ENCODE peak calls at places on chromosome 2, in ten cellular contexts. One of them, this sample, is unnamed.

GRCh38 chr2:53755022-53755630 is 12.5 kb upstream of the CHAC2 start:
- DNase-seq in Peyer's patch: no peak
- DNase-seq in astrocyte of the spinal cord: no peak
- DNase-seq in coronary artery: no peak
- DNase-seq in GM12865: no peak
- DNase-seq in cardiac muscle cell: no peak
- DNase-seq in HCT116: no peak
- DNase-seq in upper lobe of right lung: peak; percentile 84
- DNase-seq in RWPE2: no peak
- DNase-seq in GM13976: no peak
- DNase-seq in this sample: no peak

GRCh38 chr2:128282246-128282975 is 36.3 kb downstream of the HS6ST1 start:
- DNase-seq in RWPE2: peak; percentile 50
- DNase-seq in Peyer's patch: peak; percentile 44
- DNase-seq in HCT116: no peak
- DNase-seq in astrocyte of the spinal cord: no peak
- DNase-seq in upper lobe of right lung: peak; percentile 64
- DNase-seq in coronary artery: no peak
- DNase-seq in GM13976: no peak
- DNase-seq in GM12865: no peak
- DNase-seq in cardiac muscle cell: no peak
- DNase-seq in this sample: peak; percentile 39

GRCh38 chr2:57878573-57878910 is 168.1 kb upstream of the VRK2 start:
- DNase-seq in GM12865: no peak
- DNase-seq in Peyer's patch: no peak
- DNase-seq in cardiac muscle cell: no peak
- DNase-seq in astrocyte of the spinal cord: no peak
- DNase-seq in GM13976: no peak
- DNase-seq in upper lobe of right lung: no peak
- DNase-seq in RWPE2: no peak
- DNase-seq in HCT116: no peak
- DNase-seq in coronary artery: no peak
- DNase-seq in this sample: no peak

GRCh38 chr2:227188292-227188691 is 23.9 kb downstream of the COL4A3 start:
- DNase-seq in HCT116: no peak
- DNase-seq in RWPE2: no peak
- DNase-seq in Peyer's patch: no peak
- DNase-seq in cardiac muscle cell: peak; percentile 70
- DNase-seq in coronary artery: no peak
- DNase-seq in astrocyte of the spinal cord: peak; percentile 47
- DNase-seq in upper lobe of right lung: no peak
- DNase-seq in GM12865: peak; percentile 83
- DNase-seq in GM13976: no peak
- DNase-seq in this sample: no peak

GRCh38 chr2:46643951-46644350 is 164.6 kb downstream of the TMEM247 start:
- DNase-seq in GM13976: no peak
- DNase-seq in coronary artery: no peak
- DNase-seq in upper lobe of right lung: no peak
- DNase-seq in astrocyte of the spinal cord: peak; percentile 52
- DNase-seq in GM12865: peak; percentile 12
- DNase-seq in RWPE2: no peak
- DNase-seq in HCT116: no peak
- DNase-seq in Peyer's patch: no peak
- DNase-seq in cardiac muscle cell: no peak
- DNase-seq in this sample: no peak

GRCh38 chr2:8630676-8631464 is 51.0 kb upstream of the ID2 start:
- DNase-seq in coronary artery: no peak
- DNase-seq in cardiac muscle cell: no peak
- DNase-seq in GM13976: no peak
- DNase-seq in RWPE2: no peak
- DNase-seq in astrocyte of the spinal cord: no peak
- DNase-seq in upper lobe of right lung: no peak
- DNase-seq in Peyer's patch: no peak
- DNase-seq in GM12865: no peak
- DNase-seq in HCT116: no peak
- DNase-seq in this sample: no peak

GRCh38 chr2:20992201-20992711 is 51.6 kb downstream of the APOB start:
- DNase-seq in cardiac muscle cell: peak; percentile 6
- DNase-seq in GM12865: no peak
- DNase-seq in coronary artery: no peak
- DNase-seq in upper lobe of right lung: no peak
- DNase-seq in HCT116: no peak
- DNase-seq in GM13976: no peak
- DNase-seq in Peyer's patch: no peak
- DNase-seq in RWPE2: no peak
- DNase-seq in astrocyte of the spinal cord: no peak
- DNase-seq in this sample: no peak

GRCh38 chr2:119436993-119437772 is 5.5 kb downstream of the TMEM37 start:
- DNase-seq in Peyer's patch: no peak
- DNase-seq in RWPE2: no peak
- DNase-seq in GM12865: no peak
- DNase-seq in coronary artery: no peak
- DNase-seq in GM13976: peak; percentile 20
- DNase-seq in astrocyte of the spinal cord: no peak
- DNase-seq in cardiac muscle cell: no peak
- DNase-seq in HCT116: no peak
- DNase-seq in upper lobe of right lung: no peak
- DNase-seq in this sample: no peak

GRCh38 chr2:18604573-18604885 is 15.2 kb upstream of the NT5C1B start:
- DNase-seq in astrocyte of the spinal cord: no peak
- DNase-seq in HCT116: no peak
- DNase-seq in GM12865: no peak
- DNase-seq in GM13976: no peak
- DNase-seq in upper lobe of right lung: no peak
- DNase-seq in coronary artery: no peak
- DNase-seq in RWPE2: no peak
- DNase-seq in Peyer's patch: no peak
- DNase-seq in cardiac muscle cell: no peak
- DNase-seq in this sample: no peak

GRCh38 chr2:233380132-233381012 is 26.1 kb downstream of the DGKD start:
- DNase-seq in cardiac muscle cell: no peak
- DNase-seq in astrocyte of the spinal cord: no peak
- DNase-seq in GM12865: peak; percentile 41
- DNase-seq in HCT116: no peak
- DNase-seq in upper lobe of right lung: no peak
- DNase-seq in RWPE2: no peak
- DNase-seq in coronary artery: no peak
- DNase-seq in Peyer's patch: no peak
- DNase-seq in GM13976: no peak
- DNase-seq in this sample: no peak

GRCh38 chr2:161020437-161020836 is 139.8 kb upstream of the TANK start:
- DNase-seq in cardiac muscle cell: no peak
- DNase-seq in GM13976: no peak
- DNase-seq in HCT116: no peak
- DNase-seq in GM12865: no peak
- DNase-seq in coronary artery: no peak
- DNase-seq in RWPE2: no peak
- DNase-seq in astrocyte of the spinal cord: no peak
- DNase-seq in Peyer's patch: no peak
- DNase-seq in upper lobe of right lung: no peak
- DNase-seq in this sample: no peak

GRCh38 chr2:24903527-24904103 is 16.4 kb downstream of the ADCY3 start:
- DNase-seq in RWPE2: no peak
- DNase-seq in astrocyte of the spinal cord: no peak
- DNase-seq in GM13976: no peak
- DNase-seq in GM12865: no peak
- DNase-seq in HCT116: no peak
- DNase-seq in Peyer's patch: no peak
- DNase-seq in upper lobe of right lung: no peak
- DNase-seq in cardiac muscle cell: no peak
- DNase-seq in coronary artery: no peak
- DNase-seq in this sample: no peak

GRCh38 chr2:64586883-64587481 is 62.9 kb downstream of the AFTPH start:
- DNase-seq in HCT116: peak; percentile 34
- DNase-seq in GM12865: peak; percentile 58
- DNase-seq in upper lobe of right lung: no peak
- DNase-seq in astrocyte of the spinal cord: peak; percentile 57
- DNase-seq in GM13976: peak; percentile 57
- DNase-seq in cardiac muscle cell: peak; percentile 59
- DNase-seq in RWPE2: no peak
- DNase-seq in coronary artery: no peak
- DNase-seq in Peyer's patch: no peak
- DNase-seq in this sample: no peak

GRCh38 chr2:239366740-239367139 is 34.1 kb downstream of the HDAC4 start:
- DNase-seq in RWPE2: no peak
- DNase-seq in GM13976: no peak
- DNase-seq in GM12865: no peak
- DNase-seq in astrocyte of the spinal cord: no peak
- DNase-seq in upper lobe of right lung: no peak
- DNase-seq in HCT116: no peak
- DNase-seq in coronary artery: no peak
- DNase-seq in Peyer's patch: peak; percentile 8
- DNase-seq in cardiac muscle cell: no peak
- DNase-seq in this sample: no peak

GRCh38 chr2:170495896-170496295 is 219.2 kb upstream of the SP5 start:
- DNase-seq in RWPE2: no peak
- DNase-seq in HCT116: no peak
- DNase-seq in GM12865: no peak
- DNase-seq in cardiac muscle cell: no peak
- DNase-seq in astrocyte of the spinal cord: no peak
- DNase-seq in GM13976: no peak
- DNase-seq in coronary artery: no peak
- DNase-seq in upper lobe of right lung: no peak
- DNase-seq in Peyer's patch: no peak
- DNase-seq in this sample: no peak
- TF ChIP-seq CTCF in RWPE2: no peak
- TF ChIP-seq CTCF in HCT116: no peak
- TF ChIP-seq CTCF in GM12865: no peak
- TF ChIP-seq CTCF in cardiac muscle cell: no peak
- TF ChIP-seq CTCF in astrocyte of the spinal cord: no peak
- TF ChIP-seq CTCF in GM13976: no peak
- TF ChIP-seq CTCF in coronary artery: no peak
- TF ChIP-seq CTCF in upper lobe of right lung: no peak
- TF ChIP-seq CTCF in Peyer's patch: no peak
- TF ChIP-seq CTCF in this sample: no peak

DNA sequence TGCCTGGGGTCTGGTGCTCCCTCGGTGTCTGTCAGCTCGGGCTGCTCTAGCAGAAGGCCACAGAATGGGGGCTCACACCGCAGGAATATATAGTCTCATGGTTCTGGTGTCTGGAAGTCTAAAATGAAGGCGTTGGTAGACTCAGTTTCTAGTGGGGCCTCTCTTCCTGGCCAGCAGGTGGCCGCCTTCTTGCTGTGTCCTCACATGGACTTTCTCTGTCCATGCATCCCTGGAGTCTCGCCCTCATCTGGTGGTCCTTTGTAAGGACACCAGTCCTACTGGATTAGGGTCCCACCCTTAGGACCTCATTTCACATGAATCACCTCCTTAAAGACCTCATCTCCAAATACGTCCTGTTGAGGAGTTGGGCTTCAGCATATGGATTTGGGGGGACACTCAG is 65.7 kb downstream of the RRM2 start:
- DNase-seq in Peyer's patch: no peak
- DNase-seq in astrocyte of the spinal cord: peak; percentile 21
- DNase-seq in GM12865: no peak
- DNase-seq in HCT116: peak; percentile 35
- DNase-seq in upper lobe of right lung: no peak
- DNase-seq in RWPE2: no peak
- DNase-seq in cardiac muscle cell: no peak
- DNase-seq in coronary artery: no peak
- DNase-seq in GM13976: no peak
- DNase-seq in this sample: no peak
- TF ChIP-seq CTCF in Peyer's patch: peak; percentile 44
- TF ChIP-seq CTCF in astrocyte of the spinal cord: peak; percentile 40
- TF ChIP-seq CTCF in GM12865: no peak
- TF ChIP-seq CTCF in HCT116: peak; percentile 95
- TF ChIP-seq CTCF in upper lobe of right lung: peak; percentile 8
- TF ChIP-seq CTCF in RWPE2: peak; percentile 25
- TF ChIP-seq CTCF in cardiac muscle cell: peak; percentile 40
- TF ChIP-seq CTCF in coronary artery: no peak
- TF ChIP-seq CTCF in GM13976: no peak
- TF ChIP-seq CTCF in this sample: no peak

DNA sequence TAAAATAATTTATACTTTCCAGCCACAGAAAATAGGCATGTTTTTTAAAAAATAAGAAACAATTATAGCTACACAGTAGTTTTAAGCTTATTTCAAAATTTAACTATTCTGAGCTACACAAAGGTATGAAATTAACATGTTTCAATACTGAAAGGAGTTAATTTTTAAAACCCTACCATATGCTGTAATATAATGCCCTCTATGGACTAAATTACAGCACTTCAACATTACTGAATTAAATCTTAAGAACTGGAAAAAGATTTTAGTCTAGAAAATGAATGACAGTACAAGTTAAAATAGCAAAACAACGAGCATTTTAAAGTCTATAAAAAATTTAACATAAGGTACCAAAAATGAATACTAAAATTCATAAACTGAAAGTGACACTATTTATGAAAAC is 36.3 kb downstream of the RTN4 start:
- DNase-seq in cardiac muscle cell: no peak
- DNase-seq in Peyer's patch: no peak
- DNase-seq in RWPE2: no peak
- DNase-seq in upper lobe of right lung: no peak
- DNase-seq in GM13976: no peak
- DNase-seq in HCT116: no peak
- DNase-seq in astrocyte of the spinal cord: no peak
- DNase-seq in GM12865: no peak
- DNase-seq in coronary artery: no peak
- DNase-seq in this sample: no peak
- TF ChIP-seq CTCF in cardiac muscle cell: peak; percentile 15
- TF ChIP-seq CTCF in Peyer's patch: peak; percentile 36
- TF ChIP-seq CTCF in RWPE2: no peak
- TF ChIP-seq CTCF in upper lobe of right lung: peak; percentile 12
- TF ChIP-seq CTCF in GM13976: no peak
- TF ChIP-seq CTCF in HCT116: peak; percentile 17
- TF ChIP-seq CTCF in astrocyte of the spinal cord: no peak
- TF ChIP-seq CTCF in GM12865: no peak
- TF ChIP-seq CTCF in coronary artery: no peak
- TF ChIP-seq CTCF in this sample: no peak

GRCh38 chr2:96412307-96413066 is 76.9 kb downstream of the NCAPH start:
- DNase-seq in HCT116: no peak
- DNase-seq in cardiac muscle cell: no peak
- DNase-seq in upper lobe of right lung: no peak
- DNase-seq in Peyer's patch: no peak
- DNase-seq in coronary artery: no peak
- DNase-seq in RWPE2: no peak
- DNase-seq in GM13976: no peak
- DNase-seq in astrocyte of the spinal cord: no peak
- DNase-seq in GM12865: no peak
- DNase-seq in this sample: no peak

GRCh38 chr2:96407919-96408550 is 72.5 kb downstream of the NCAPH start:
- DNase-seq in HCT116: no peak
- DNase-seq in coronary artery: no peak
- DNase-seq in astrocyte of the spinal cord: no peak
- DNase-seq in RWPE2: no peak
- DNase-seq in GM13976: no peak
- DNase-seq in Peyer's patch: no peak
- DNase-seq in upper lobe of right lung: no peak
- DNase-seq in GM12865: no peak
- DNase-seq in cardiac muscle cell: no peak
- DNase-seq in this sample: no peak

GRCh38 chr2:96407041-96407918 is 71.7 kb downstream of the NCAPH start:
- DNase-seq in coronary artery: no peak
- DNase-seq in cardiac muscle cell: peak; percentile 79
- DNase-seq in HCT116: peak; percentile 72
- DNase-seq in RWPE2: no peak
- DNase-seq in upper lobe of right lung: peak; percentile 70
- DNase-seq in astrocyte of the spinal cord: peak; percentile 75
- DNase-seq in Peyer's patch: peak; percentile 70
- DNase-seq in GM12865: peak; percentile 88
- DNase-seq in GM13976: peak; percentile 88
- DNase-seq in this sample: peak; percentile 66

GRCh38 chr2:96409543-96410184 is 74.1 kb downstream of the NCAPH start:
- DNase-seq in GM12865: no peak
- DNase-seq in HCT116: no peak
- DNase-seq in cardiac muscle cell: no peak
- DNase-seq in coronary artery: no peak
- DNase-seq in astrocyte of the spinal cord: peak; percentile 45
- DNase-seq in RWPE2: no peak
- DNase-seq in upper lobe of right lung: no peak
- DNase-seq in GM13976: no peak
- DNase-seq in Peyer's patch: no peak
- DNase-seq in this sample: no peak

GRCh38 chr2:96408631-96409542 is 73.3 kb downstream of the NCAPH start:
- DNase-seq in astrocyte of the spinal cord: peak; percentile 47
- DNase-seq in upper lobe of right lung: peak; percentile 30
- DNase-seq in GM13976: no peak
- DNase-seq in cardiac muscle cell: no peak
- DNase-seq in coronary artery: no peak
- DNase-seq in HCT116: no peak
- DNase-seq in Peyer's patch: no peak
- DNase-seq in RWPE2: no peak
- DNase-seq in GM12865: no peak
- DNase-seq in this sample: no peak
- TF ChIP-seq CTCF in astrocyte of the spinal cord: no peak
- TF ChIP-seq CTCF in upper lobe of right lung: peak; percentile 7
- TF ChIP-seq CTCF in GM13976: no peak
- TF ChIP-seq CTCF in cardiac muscle cell: no peak
- TF ChIP-seq CTCF in coronary artery: no peak
- TF ChIP-seq CTCF in HCT116: peak; percentile 44
- TF ChIP-seq CTCF in Peyer's patch: no peak
- TF ChIP-seq CTCF in RWPE2: peak; percentile 24
- TF ChIP-seq CTCF in GM12865: no peak
- TF ChIP-seq CTCF in this sample: no peak

This sample was measured in CD14-positive monocyte.